ENCODE peak calls at places on chromosomes 11 and 22, in six cellular contexts. One of them, this sample, is unnamed.

GRCh38 chr11:112596324-112596723 is 335.7 kb upstream of the PLET1 start:
- DNase-seq in NB4: no peak
- DNase-seq in stimulated activated CD4-positive, alpha-beta T cell treated with anti-CD3 and anti-CD28 coated beads, Interleukin-2, amount 100 ng/mL, for 24 hours: no peak
- DNase-seq in pancreas: no peak
- DNase-seq in activated CD4-positive, alpha-beta T cell treated with anti-CD3 and anti-CD28 coated beads, Interleukin-2, amount 50 U/mL, for 4 hours: no peak
- DNase-seq in left cardiac atrium: no peak
- DNase-seq in this sample: no peak

GRCh38 chr11:65865550-65866172 is 5.4 kb downstream of the MUS81 start:
- DNase-seq in stimulated activated CD4-positive, alpha-beta T cell treated with anti-CD3 and anti-CD28 coated beads, Interleukin-2, amount 100 ng/mL, for 24 hours: no peak
- DNase-seq in left cardiac atrium: peak
- DNase-seq in activated CD4-positive, alpha-beta T cell treated with anti-CD3 and anti-CD28 coated beads, Interleukin-2, amount 50 U/mL, for 4 hours: no peak
- DNase-seq in pancreas: peak
- DNase-seq in NB4: no peak
- DNase-seq in this sample: no peak

GRCh38 chr22:48494256-48494967 is 1333.3 kb downstream of the BRD1 start:
- DNase-seq in activated CD4-positive, alpha-beta T cell treated with anti-CD3 and anti-CD28 coated beads, Interleukin-2, amount 50 U/mL, for 4 hours: no peak
- DNase-seq in pancreas: peak
- DNase-seq in left cardiac atrium: no peak
- DNase-seq in NB4: no peak
- DNase-seq in stimulated activated CD4-positive, alpha-beta T cell treated with anti-CD3 and anti-CD28 coated beads, Interleukin-2, amount 100 ng/mL, for 24 hours: no peak
- DNase-seq in this sample: no peak

GRCh38 chr11:70185348-70186055 is 17.6 kb upstream of the FADD start:
- DNase-seq in activated CD4-positive, alpha-beta T cell treated with anti-CD3 and anti-CD28 coated beads, Interleukin-2, amount 50 U/mL, for 4 hours: no peak
- DNase-seq in pancreas: no peak
- DNase-seq in stimulated activated CD4-positive, alpha-beta T cell treated with anti-CD3 and anti-CD28 coated beads, Interleukin-2, amount 100 ng/mL, for 24 hours: no peak
- DNase-seq in NB4: no peak
- DNase-seq in left cardiac atrium: no peak
- DNase-seq in this sample: no peak

GRCh38 chr11:113623114-113623513 is 83.0 kb downstream of the TMPRSS5 start:
- DNase-seq in activated CD4-positive, alpha-beta T cell treated with anti-CD3 and anti-CD28 coated beads, Interleukin-2, amount 50 U/mL, for 4 hours: no peak
- DNase-seq in stimulated activated CD4-positive, alpha-beta T cell treated with anti-CD3 and anti-CD28 coated beads, Interleukin-2, amount 100 ng/mL, for 24 hours: no peak
- DNase-seq in left cardiac atrium: no peak
- DNase-seq in pancreas: no peak
- DNase-seq in NB4: no peak
- DNase-seq in this sample: no peak

GRCh38 chr11:19467904-19468303 is 227.2 kb upstream of the E2F8 start:
- DNase-seq in pancreas: no peak
- DNase-seq in stimulated activated CD4-positive, alpha-beta T cell treated with anti-CD3 and anti-CD28 coated beads, Interleukin-2, amount 100 ng/mL, for 24 hours: no peak
- DNase-seq in left cardiac atrium: no peak
- DNase-seq in NB4: no peak
- DNase-seq in activated CD4-positive, alpha-beta T cell treated with anti-CD3 and anti-CD28 coated beads, Interleukin-2, amount 50 U/mL, for 4 hours: no peak
- DNase-seq in this sample: no peak

GRCh38 chr11:95788921-95789505 is 569 bp downstream of the FAM76B start:
- DNase-seq in left cardiac atrium: no peak
- DNase-seq in stimulated activated CD4-positive, alpha-beta T cell treated with anti-CD3 and anti-CD28 coated beads, Interleukin-2, amount 100 ng/mL, for 24 hours: peak
- DNase-seq in pancreas: no peak
- DNase-seq in activated CD4-positive, alpha-beta T cell treated with anti-CD3 and anti-CD28 coated beads, Interleukin-2, amount 50 U/mL, for 4 hours: peak
- DNase-seq in NB4: peak
- DNase-seq in this sample: no peak

GRCh38 chr11:46894506-46894905 is 23.8 kb downstream of the LRP4 start:
- DNase-seq in NB4: no peak
- DNase-seq in pancreas: no peak
- DNase-seq in activated CD4-positive, alpha-beta T cell treated with anti-CD3 and anti-CD28 coated beads, Interleukin-2, amount 50 U/mL, for 4 hours: no peak
- DNase-seq in left cardiac atrium: no peak
- DNase-seq in stimulated activated CD4-positive, alpha-beta T cell treated with anti-CD3 and anti-CD28 coated beads, Interleukin-2, amount 100 ng/mL, for 24 hours: no peak
- DNase-seq in this sample: no peak

GRCh38 chr22:43078522-43078921 is 10.7 kb downstream of the TTLL1 start:
- DNase-seq in NB4: no peak
- DNase-seq in activated CD4-positive, alpha-beta T cell treated with anti-CD3 and anti-CD28 coated beads, Interleukin-2, amount 50 U/mL, for 4 hours: no peak
- DNase-seq in stimulated activated CD4-positive, alpha-beta T cell treated with anti-CD3 and anti-CD28 coated beads, Interleukin-2, amount 100 ng/mL, for 24 hours: no peak
- DNase-seq in pancreas: no peak
- DNase-seq in left cardiac atrium: no peak
- DNase-seq in this sample: no peak

GRCh38 chr22:32339190-32340012 is 18.3 kb upstream of the RFPL3 start:
- DNase-seq in pancreas: no peak
- DNase-seq in activated CD4-positive, alpha-beta T cell treated with anti-CD3 and anti-CD28 coated beads, Interleukin-2, amount 50 U/mL, for 4 hours: no peak
- DNase-seq in NB4: no peak
- DNase-seq in left cardiac atrium: no peak
- DNase-seq in stimulated activated CD4-positive, alpha-beta T cell treated with anti-CD3 and anti-CD28 coated beads, Interleukin-2, amount 100 ng/mL, for 24 hours: no peak
- DNase-seq in this sample: no peak

GRCh38 chr11:83819936-83820549 is 533.9 kb upstream of the CCDC90B start:
- DNase-seq in stimulated activated CD4-positive, alpha-beta T cell treated with anti-CD3 and anti-CD28 coated beads, Interleukin-2, amount 100 ng/mL, for 24 hours: no peak
- DNase-seq in pancreas: no peak
- DNase-seq in NB4: peak
- DNase-seq in left cardiac atrium: no peak
- DNase-seq in activated CD4-positive, alpha-beta T cell treated with anti-CD3 and anti-CD28 coated beads, Interleukin-2, amount 50 U/mL, for 4 hours: no peak
- DNase-seq in this sample: peak